ENCODE peak calls at places on chromosomes 6 and 20, in four cellular contexts. One of them, this sample, is unnamed.

GRCh38 chr6:55917756-55918415 is 42.5 kb upstream of the BMP5 start:
- DNase-seq in stomach: no peak
- DNase-seq in heart left ventricle: no peak
- DNase-seq in adrenal gland: no peak
- DNase-seq in this sample: no peak

GRCh38 chr6:53043626-53044025 is 21.6 kb upstream of the FBXO9 start:
- DNase-seq in heart left ventricle: no peak
- DNase-seq in adrenal gland: no peak
- DNase-seq in stomach: no peak
- DNase-seq in this sample: no peak

GRCh38 chr6:7559651-7560385 is 18.3 kb downstream of the DSP start:
- DNase-seq in heart left ventricle: no peak
- DNase-seq in stomach: no peak
- DNase-seq in adrenal gland: no peak
- DNase-seq in this sample: no peak

GRCh38 chr6:149318581-149319286 is 1.2 kb downstream of the TAB2 start:
- DNase-seq in heart left ventricle: no peak
- DNase-seq in stomach: no peak
- DNase-seq in adrenal gland: no peak
- DNase-seq in this sample: no peak

GRCh38 chr6:125804264-125804663 is 13.5 kb downstream of the NCOA7 start:
- DNase-seq in stomach: no peak
- DNase-seq in heart left ventricle: no peak
- DNase-seq in adrenal gland: no peak
- DNase-seq in this sample: no peak

GRCh38 chr6:170207586-170207985 is 83.3 kb downstream of the DLL1 start:
- DNase-seq in stomach: peak; percentile 8
- DNase-seq in adrenal gland: peak; percentile 12
- DNase-seq in heart left ventricle: no peak
- DNase-seq in this sample: no peak

GRCh38 chr6:149012040-149012545 is 265.3 kb downstream of the UST start:
- DNase-seq in stomach: no peak
- DNase-seq in adrenal gland: peak; percentile 80
- DNase-seq in heart left ventricle: no peak
- DNase-seq in this sample: no peak

GRCh38 chr6:25868784-25869183 is 5.3 kb downstream of the SLC17A3 start:
- DNase-seq in stomach: no peak
- DNase-seq in adrenal gland: no peak
- DNase-seq in heart left ventricle: no peak
- DNase-seq in this sample: no peak

GRCh38 chr6:82182756-82183155 is 64.8 kb downstream of the IBTK start:
- DNase-seq in stomach: no peak
- DNase-seq in adrenal gland: no peak
- DNase-seq in heart left ventricle: no peak
- DNase-seq in this sample: no peak

GRCh38 chr20:14525439-14525838 is 188.0 kb upstream of the FLRT3 start:
- DNase-seq in adrenal gland: no peak
- DNase-seq in stomach: no peak
- DNase-seq in heart left ventricle: no peak
- DNase-seq in this sample: no peak

GRCh38 chr6:157912326-157912725 is 69.3 kb upstream of the SYNJ2 start:
- DNase-seq in heart left ventricle: no peak
- DNase-seq in stomach: no peak
- DNase-seq in adrenal gland: no peak
- DNase-seq in this sample: no peak

GRCh38 chr6:47247227-47247797 is 62.4 kb downstream of the TNFRSF21 start:
- DNase-seq in stomach: no peak
- DNase-seq in adrenal gland: no peak
- DNase-seq in heart left ventricle: no peak
- DNase-seq in this sample: no peak

GRCh38 chr6:41894366-41895299 is 542 bp downstream of the USP49 start:
- DNase-seq in heart left ventricle: no peak
- DNase-seq in adrenal gland: no peak
- DNase-seq in stomach: peak; percentile 27
- DNase-seq in this sample: no peak

GRCh38 chr6:134198093-134198492 is 119.8 kb downstream of the SGK1 start:
- DNase-seq in heart left ventricle: no peak
- DNase-seq in adrenal gland: no peak
- DNase-seq in stomach: no peak
- DNase-seq in this sample: no peak

GRCh38 chr6:140567469-140567868 is 1193.0 kb upstream of the CITED2 start:
- DNase-seq in heart left ventricle: no peak
- DNase-seq in adrenal gland: no peak
- DNase-seq in stomach: no peak
- DNase-seq in this sample: no peak

GRCh38 chr6:126444874-126445273 is 105.0 kb downstream of the CENPW start:
- DNase-seq in heart left ventricle: no peak
- DNase-seq in adrenal gland: no peak
- DNase-seq in stomach: no peak
- DNase-seq in this sample: no peak

GRCh38 chr6:135481786-135482369 is 15.7 kb downstream of the AHI1 start:
- DNase-seq in stomach: no peak
- DNase-seq in adrenal gland: no peak
- DNase-seq in heart left ventricle: no peak
- DNase-seq in this sample: no peak

GRCh38 chr20:23497458-23498026 is 6.6 kb downstream of the CST8 start:
- DNase-seq in adrenal gland: no peak
- DNase-seq in stomach: no peak
- DNase-seq in heart left ventricle: no peak
- DNase-seq in this sample: no peak

GRCh38 chr6:3281669-3282460 is 23.1 kb downstream of the PSMG4 start:
- DNase-seq in heart left ventricle: no peak
- DNase-seq in adrenal gland: no peak
- DNase-seq in stomach: no peak
- DNase-seq in this sample: no peak

GRCh38 chr20:51427625-51428291 is 114.8 kb downstream of the NFATC2 start:
- DNase-seq in stomach: no peak
- DNase-seq in heart left ventricle: no peak
- DNase-seq in adrenal gland: no peak
- DNase-seq in this sample: no peak

GRCh38 chr6:140051521-140052455 is 677.3 kb upstream of the CITED2 start:
- DNase-seq in stomach: no peak
- DNase-seq in adrenal gland: no peak
- DNase-seq in heart left ventricle: no peak
- DNase-seq in this sample: no peak

GRCh38 chr6:75458895-75459294 is 34.7 kb downstream of the FILIP1 start:
- DNase-seq in stomach: no peak
- DNase-seq in heart left ventricle: peak; percentile 42
- DNase-seq in adrenal gland: no peak
- DNase-seq in this sample: no peak

GRCh38 chr20:33103561-33103960 is 24.1 kb downstream of the BPIFB4 start:
- DNase-seq in adrenal gland: no peak
- DNase-seq in heart left ventricle: no peak
- DNase-seq in stomach: no peak
- DNase-seq in this sample: no peak

GRCh38 chr6:38191418-38191817 is 371.9 kb downstream of the ZFAND3 start:
- DNase-seq in heart left ventricle: no peak
- DNase-seq in adrenal gland: peak; percentile 12
- DNase-seq in stomach: no peak
- DNase-seq in this sample: no peak

GRCh38 chr6:46677314-46677654 is 10.4 kb upstream of the TDRD6 start:
- DNase-seq in stomach: no peak
- DNase-seq in adrenal gland: no peak
- DNase-seq in heart left ventricle: no peak
- DNase-seq in this sample: no peak

GRCh38 chr20:57440678-57441509 is 49.7 kb downstream of the RBM38 start:
- DNase-seq in adrenal gland: peak; percentile 80
- DNase-seq in heart left ventricle: peak; percentile 94
- DNase-seq in stomach: peak; percentile 81
- DNase-seq in this sample: peak; percentile 96

GRCh38 chr6:25137497-25137896 is 141.7 kb upstream of the CARMIL1 start:
- DNase-seq in adrenal gland: no peak
- DNase-seq in heart left ventricle: no peak
- DNase-seq in stomach: no peak
- DNase-seq in this sample: no peak

GRCh38 chr20:63542696-63543095 is 4.9 kb downstream of the SRMS start:
- DNase-seq in adrenal gland: no peak
- DNase-seq in heart left ventricle: no peak
- DNase-seq in stomach: no peak
- DNase-seq in this sample: no peak

GRCh38 chr20:23205656-23206055 is 119.5 kb upstream of the CD93 start:
- DNase-seq in stomach: peak; percentile 63
- DNase-seq in adrenal gland: peak; percentile 33
- DNase-seq in heart left ventricle: peak; percentile 87
- DNase-seq in this sample: no peak

GRCh38 chr6:83038246-83038645 is 27.4 kb downstream of the UBE3D start:
- DNase-seq in heart left ventricle: no peak
- DNase-seq in adrenal gland: no peak
- DNase-seq in stomach: no peak
- DNase-seq in this sample: no peak

GRCh38 chr6:7060769-7061516 is 46.8 kb upstream of the RREB1 start:
- DNase-seq in heart left ventricle: no peak
- DNase-seq in stomach: no peak
- DNase-seq in adrenal gland: no peak
- DNase-seq in this sample: no peak

GRCh38 chr20:50333131-50333530 is 142.5 kb downstream of the CEBPB start:
- DNase-seq in heart left ventricle: no peak
- DNase-seq in adrenal gland: no peak
- DNase-seq in stomach: no peak
- DNase-seq in this sample: no peak

GRCh38 chr6:138410048-138410735 is 6.2 kb downstream of the HEBP2 start:
- DNase-seq in stomach: no peak
- DNase-seq in adrenal gland: peak; percentile 74
- DNase-seq in heart left ventricle: no peak
- DNase-seq in this sample: peak; percentile 55

GRCh38 chr6:17919494-17919893 is 67.9 kb downstream of the KIF13A start:
- DNase-seq in adrenal gland: no peak
- DNase-seq in stomach: no peak
- DNase-seq in heart left ventricle: peak; percentile 65
- DNase-seq in this sample: no peak

GRCh38 chr6:100455230-100456124 is 9.2 kb downstream of the SIM1 start:
- DNase-seq in adrenal gland: no peak
- DNase-seq in heart left ventricle: no peak
- DNase-seq in stomach: no peak
- DNase-seq in this sample: no peak

DNA sequence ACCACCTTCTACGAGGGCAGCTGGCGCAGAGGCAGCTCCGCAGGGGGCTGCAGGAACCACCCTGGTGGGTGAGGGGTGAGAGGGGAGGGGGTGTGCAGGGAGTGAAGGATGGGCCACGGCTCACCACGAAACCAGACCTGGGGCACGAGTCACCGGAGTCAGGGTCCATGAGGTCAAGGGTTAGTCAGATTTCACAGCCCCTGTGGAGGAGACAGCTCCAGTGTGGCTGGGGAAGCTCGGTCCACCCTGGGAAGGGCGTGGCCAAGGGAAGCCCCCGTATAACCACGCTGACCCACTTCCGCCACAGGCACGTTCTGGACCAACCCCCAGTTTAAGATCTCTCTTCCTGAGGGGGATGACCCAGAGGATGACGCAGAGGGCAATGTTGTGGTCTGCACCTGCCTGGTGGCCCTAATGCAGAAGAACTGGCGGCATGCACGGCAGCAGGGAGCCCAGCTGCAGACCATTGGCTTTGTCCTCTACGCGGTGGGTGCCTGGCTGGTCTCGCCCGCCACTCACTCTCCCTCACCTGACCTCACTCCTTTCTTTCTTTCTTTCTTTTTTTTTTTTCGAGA is 18.4 kb downstream of the CAPN11 start:
- DNase-seq in adrenal gland: no peak
- DNase-seq in heart left ventricle: no peak
- DNase-seq in stomach: no peak
- DNase-seq in this sample: no peak
- TF ChIP-seq POLR2A in adrenal gland: no peak
- TF ChIP-seq POLR2A in heart left ventricle: no peak
- TF ChIP-seq POLR2A in stomach: no peak
- TF ChIP-seq POLR2A in this sample: no peak

DNA sequence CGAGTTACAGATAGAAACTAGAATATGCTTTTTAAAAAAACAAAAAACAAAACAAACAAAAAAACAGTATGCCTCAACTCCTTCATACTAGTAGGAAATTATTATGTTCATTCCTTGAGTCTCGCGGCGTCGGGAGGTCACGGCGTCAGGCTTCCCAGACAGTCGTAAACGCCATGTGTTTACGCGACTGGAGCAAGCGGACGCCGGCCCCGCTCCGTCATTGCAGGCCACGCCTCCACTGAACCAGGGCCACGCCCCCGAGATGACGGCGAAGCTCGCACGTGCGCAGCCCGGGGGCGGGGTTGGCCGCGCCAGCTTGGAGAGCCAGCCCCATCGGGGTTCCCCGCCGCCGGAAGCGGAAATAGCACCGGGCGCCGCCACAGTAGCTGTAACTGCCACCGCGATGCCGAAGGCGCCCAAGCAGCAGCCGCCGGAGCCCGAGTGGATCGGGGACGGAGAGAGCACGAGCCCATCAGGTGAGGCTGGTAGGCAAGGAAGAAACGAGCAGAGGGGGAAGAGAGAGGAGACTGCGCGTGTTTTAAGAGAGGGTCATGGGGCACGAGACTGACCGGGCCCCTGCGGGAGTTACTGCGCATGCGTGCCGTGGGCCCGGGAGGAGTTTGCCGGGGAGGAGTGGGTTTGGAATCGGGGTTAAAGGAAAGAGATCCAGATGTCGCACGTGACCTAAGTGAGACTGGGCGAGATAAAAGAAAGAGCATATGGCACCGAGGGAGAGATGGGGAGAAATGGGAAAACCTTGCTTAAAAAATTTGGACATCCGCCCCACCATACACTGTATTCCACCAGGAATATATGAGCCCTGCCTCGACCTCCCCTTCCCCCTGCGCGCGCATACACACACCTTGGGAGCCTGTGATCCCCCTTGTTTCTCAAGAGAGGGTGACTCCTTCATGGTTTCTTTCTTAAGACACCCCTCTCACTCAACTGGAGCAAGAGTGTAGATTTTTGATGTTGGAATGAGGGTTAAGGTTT is at the start of gene ABCF1:
- DNase-seq in stomach: peak; percentile 100
- DNase-seq in adrenal gland: peak; percentile 99
- DNase-seq in heart left ventricle: peak; percentile 98
- DNase-seq in this sample: peak; percentile 99
- TF ChIP-seq POLR2A in stomach: no peak
- TF ChIP-seq POLR2A in adrenal gland: peak; percentile 69
- TF ChIP-seq POLR2A in heart left ventricle: peak; percentile 83
- TF ChIP-seq POLR2A in this sample: peak; percentile 69

GRCh38 chr6:167244064-167244949 is 46.8 kb upstream of the UNC93A start:
- DNase-seq in stomach: no peak
- DNase-seq in adrenal gland: no peak
- DNase-seq in heart left ventricle: no peak
- DNase-seq in this sample: no peak
- TF ChIP-seq POLR2A in stomach: no peak
- TF ChIP-seq POLR2A in adrenal gland: no peak
- TF ChIP-seq POLR2A in heart left ventricle: no peak
- TF ChIP-seq POLR2A in this sample: no peak

GRCh38 chr6:21586760-21587181 is 6.8 kb upstream of the SOX4 start:
- DNase-seq in adrenal gland: no peak
- DNase-seq in heart left ventricle: no peak
- DNase-seq in stomach: peak; percentile 49
- DNase-seq in this sample: no peak
- TF ChIP-seq POLR2A in adrenal gland: no peak
- TF ChIP-seq POLR2A in heart left ventricle: no peak
- TF ChIP-seq POLR2A in stomach: no peak
- TF ChIP-seq POLR2A in this sample: no peak

This sample was measured in right lobe of liver.